ENCODE peak calls at places on chromosomes 2 and 18, in five cellular contexts. O, P, Z, T and E are unnamed samples.
A peak's percentile ranks its signal among the peaks of the same experiment; 100 is the strongest.

GRCh38 chr2:238696786-238697185 is 151.1 kb upstream of the TWIST2 start:
- DNase-seq in T (no peak), O (no peak), P (no peak), Z (no peak), E (no peak)

GRCh38 chr2:23363831-23364230 is 21.1 kb upstream of the KLHL29 start:
- DNase-seq in O (no peak), Z (no peak), P (no peak), T (no peak), E (peak; percentile 56)

GRCh38 chr2:54520687-54521086 is 64.6 kb downstream of the SPTBN1 start:
- DNase-seq in P (peak; percentile 97), Z (peak; percentile 89), T (no peak), O (no peak), E (peak; percentile 64)

GRCh38 chr2:217951521-217952247 is 51.1 kb downstream of the TNS1 start:
- DNase-seq in Z (no peak), T (no peak), P (no peak), O (peak; percentile 20), E (no peak)

GRCh38 chr2:177679611-177680530 is 287.3 kb downstream of the AGPS start:
- DNase-seq in T (no peak), O (no peak), P (no peak), Z (no peak), E (no peak)

GRCh38 chr2:102481931-102482330 is 8.9 kb downstream of the SLC9A4 start:
- DNase-seq in Z (no peak), P (no peak), T (no peak), O (no peak), E (no peak)

GRCh38 chr2:37387143-37387835 is 42.9 kb downstream of the QPCT start:
- DNase-seq in Z (peak; percentile 83), P (peak; percentile 84), O (no peak), T (no peak), E (peak; percentile 85)

GRCh38 chr2:55961318-55961911 is 37.8 kb upstream of the EFEMP1 start:
- DNase-seq in Z (peak; percentile 75), P (peak; percentile 62), O (no peak), T (no peak), E (peak; percentile 62)

GRCh38 chr2:203809084-203809521 is 58.5 kb upstream of the CTLA4 start:
- DNase-seq in P (peak; percentile 94), Z (peak; percentile 74), T (no peak), O (no peak), E (no peak)

GRCh38 chr2:147133273-147133901 is 711.4 kb upstream of the ACVR2A start:
- DNase-seq in P (peak; percentile 66), T (no peak), Z (no peak), O (no peak), E (no peak)

GRCh38 chr18:24616638-24617037 is 156.2 kb downstream of the HRH4 start:
- DNase-seq in Z (no peak), P (no peak), O (no peak), T (no peak), E (no peak)

GRCh38 chr2:187543488-187543887 is 10.7 kb downstream of the TFPI start:
- DNase-seq in Z (no peak), P (no peak), T (no peak), O (no peak), E (no peak)

GRCh38 chr2:201228271-201228911 is 31.9 kb upstream of the CASP8 start:
- DNase-seq in P (no peak), T (no peak), Z (peak; percentile 27), O (no peak), E (no peak)

GRCh38 chr2:233450854-233451575 is 96.7 kb downstream of the DGKD start:
- DNase-seq in Z (no peak), T (peak; percentile 33), O (peak; percentile 41), P (no peak), E (no peak)

GRCh38 chr2:6254446-6254845 is 562.3 kb downstream of the SOX11 start:
- DNase-seq in T (no peak), O (no peak), P (no peak), Z (no peak), E (no peak)

GRCh38 chr2:217045725-217046475 is 186.0 kb upstream of the TNP1 start:
- DNase-seq in O (no peak), Z (no peak), T (no peak), P (peak; percentile 61), E (peak; percentile 24)

GRCh38 chr2:16100006-16100405 is 159.7 kb downstream of the MYCN start:
- DNase-seq in Z (no peak), T (no peak), O (no peak), P (no peak), E (peak; percentile 29)

GRCh38 chr2:55919574-55919973 is 4.0 kb downstream of the EFEMP1 start:
- DNase-seq in T (no peak), O (no peak), P (no peak), Z (no peak), E (no peak)

GRCh38 chr2:202634556-202635440 is at the start of gene FAM117B:
- DNase-seq in O (peak; percentile 98), Z (peak; percentile 91), T (peak; percentile 99), P (peak; percentile 95), E (peak; percentile 98)

GRCh38 chr2:132627542-132627941 is 42.5 kb downstream of the LYPD1 start:
- DNase-seq in O (no peak), T (no peak), Z (no peak), P (peak; percentile 31), E (no peak)

GRCh38 chr18:33573193-33573592 is 4.8 kb upstream of the ASXL3 start:
- DNase-seq in T (no peak), Z (no peak), P (no peak), O (no peak), E (no peak)

GRCh38 chr2:176281267-176281666 is 12.0 kb downstream of the MTX2 start:
- DNase-seq in T (no peak), P (peak; percentile 81), O (no peak), Z (peak; percentile 89), E (peak; percentile 70)

GRCh38 chr2:240930631-240931318 is 24.6 kb downstream of the CROCC2 start:
- DNase-seq in O (peak; percentile 36), P (no peak), T (peak; percentile 50), Z (no peak), E (no peak)

GRCh38 chr2:118923371-118923770 is 18.6 kb upstream of the MARCO start:
- DNase-seq in O (no peak), T (no peak), Z (no peak), P (no peak), E (no peak)

GRCh38 chr2:132651115-132652099 is 18.6 kb downstream of the LYPD1 start:
- DNase-seq in O (no peak), T (no peak), P (peak; percentile 50), Z (peak; percentile 57), E (peak; percentile 31)

GRCh38 chr2:16249269-16250055 is 309.1 kb downstream of the MYCN start:
- DNase-seq in Z (no peak), O (no peak), P (no peak), T (no peak), E (no peak)

GRCh38 chr2:20524412-20525040 is 77.7 kb downstream of the RHOB start:
- DNase-seq in P (no peak), T (no peak), Z (peak; percentile 39), O (no peak), E (no peak)
- H3K4me3 ChIP-seq in P (no peak overlapping the region), T (no peak overlapping the region), Z (no peak overlapping the region), O (no peak overlapping the region), E (no peak overlapping the region)

DNA sequence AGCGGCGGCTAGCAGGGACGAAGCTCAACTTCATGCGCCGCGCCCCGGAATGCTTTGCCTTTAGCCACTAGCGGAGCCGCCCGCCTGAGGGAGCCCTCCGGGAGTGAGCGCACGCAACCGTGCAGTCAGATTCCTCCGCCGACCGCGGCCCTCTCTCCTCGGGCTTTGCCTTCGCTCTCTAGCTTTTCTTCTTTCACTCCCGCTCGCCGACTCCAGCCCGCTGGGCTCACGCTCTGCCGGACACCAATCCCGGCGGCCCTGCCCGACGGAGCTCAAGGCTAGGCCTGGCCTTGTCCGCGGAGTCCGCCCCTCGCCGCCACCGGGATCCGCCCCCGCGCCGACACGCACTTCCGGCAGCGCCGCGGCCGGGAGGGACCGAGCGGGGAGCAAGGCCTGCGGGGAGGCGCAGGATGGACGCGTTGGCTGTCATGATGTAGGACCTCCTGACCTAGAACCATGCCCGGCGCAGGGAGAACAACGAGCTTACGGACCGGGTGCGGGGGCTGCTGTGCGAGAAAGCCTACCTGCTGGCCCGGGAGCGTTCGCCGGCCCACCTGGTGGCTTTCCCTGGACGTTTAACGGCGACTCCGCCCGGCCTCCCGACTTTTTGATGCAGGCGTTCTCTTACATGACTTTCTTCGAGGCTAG is 40.8 kb upstream of the AKAIN1 start:
- DNase-seq in O (peak; percentile 95), T (peak; percentile 92), P (peak; percentile 93), Z (peak; percentile 85), E (peak; percentile 93)
- H3K4me3 ChIP-seq in O (peak overlapping the region; percentile 78), T (peak overlapping the region; percentile 72), P (peak overlapping the region; percentile 86), Z (peak overlapping the region; percentile 85), E (peak overlapping the region; percentile 79)

GRCh38 chr2:138499684-138500083 is 1.9 kb upstream of the SPOPL start:
- DNase-seq in Z (no peak), O (no peak), P (no peak), T (no peak), E (no peak)

GRCh38 chr2:138503087-138503442 is 1.5 kb downstream of the SPOPL start:
- DNase-seq in O (no peak), Z (no peak), T (no peak), P (peak; percentile 18), E (peak; percentile 49)

GRCh38 chr2:138502253-138503086 is 900 bp downstream of the SPOPL start:
- DNase-seq in Z (no peak), O (no peak), P (peak; percentile 10), T (no peak), E (peak; percentile 48)

GRCh38 chr2:138500592-138501426 is 761 bp upstream of the SPOPL start:
- DNase-seq in P (no peak), O (no peak), T (no peak), Z (no peak), E (no peak)

DNA sequence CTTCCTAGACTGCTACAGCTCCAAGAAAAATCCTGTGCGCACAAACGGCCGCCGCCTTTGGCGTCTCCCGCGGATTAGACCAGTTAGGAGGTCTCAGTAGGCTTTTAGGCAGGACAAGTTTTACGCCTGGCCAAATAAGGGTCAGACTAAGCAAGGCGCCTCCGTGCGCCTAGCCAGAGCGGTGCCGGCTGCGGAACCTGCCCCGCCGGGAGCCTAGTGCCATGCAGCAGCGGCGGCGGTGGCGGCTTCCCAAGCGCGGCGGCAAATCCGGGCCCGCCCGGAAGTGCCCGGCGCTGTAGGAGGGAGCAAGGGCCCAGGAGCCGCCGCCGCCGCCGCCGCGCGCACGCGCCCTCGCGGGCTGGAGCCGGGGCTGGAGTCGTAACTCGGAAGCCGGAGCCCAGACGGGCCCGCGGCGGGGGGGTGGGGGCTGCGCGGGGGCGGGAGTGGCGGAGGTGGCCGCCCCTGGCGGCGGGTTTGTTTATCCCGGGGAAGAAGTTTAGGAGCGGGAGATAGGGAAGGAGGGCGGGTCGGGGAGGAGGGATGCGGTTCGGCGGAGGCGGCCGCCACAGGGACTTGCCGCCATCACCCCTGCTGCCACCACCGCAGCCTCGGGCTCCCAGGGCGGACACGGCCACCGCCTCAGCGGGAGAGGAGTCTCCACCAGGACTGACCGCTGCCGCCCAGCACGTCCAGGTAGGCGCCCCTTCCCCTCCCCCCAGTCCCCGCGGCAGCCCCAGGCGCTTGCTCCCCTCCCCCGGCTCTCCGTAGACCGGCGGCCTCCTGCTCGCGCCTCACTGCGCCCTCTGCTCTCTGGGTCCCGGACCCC is at the start of gene SPOPL:
- DNase-seq in P (peak; percentile 82), O (peak; percentile 95), T (peak; percentile 96), Z (peak; percentile 73), E (peak; percentile 92)
- H3K4me3 ChIP-seq in P (peak within 1 kb of the TSS; percentile 96), O (peak within 1 kb of the TSS; percentile 96), T (peak within 1 kb of the TSS; percentile 95), Z (peak within 1 kb of the TSS; percentile 85), E (peak within 1 kb of the TSS; percentile 83)

GRCh38 chr2:179059026-179059680 is 9.2 kb upstream of the CCDC141 start:
- DNase-seq in P (no peak), T (no peak), Z (no peak), O (no peak), E (no peak)
- H3K4me3 ChIP-seq in P (no peak overlapping the region), T (no peak overlapping the region), Z (no peak overlapping the region), O (no peak overlapping the region), E (no peak overlapping the region)